ENCODE peak calls at places on chromosomes 5 and 9, in four cellular contexts. S is K562, H is osteoblast, A is heart left ventricle. M is an unnamed sample.

GRCh38 chr5:59275537-59276276 is 617.8 kb downstream of the PDE4D start:
- DNase-seq in S (no peak), H (peak; percentile 4), A (peak; percentile 51), M (no peak)

GRCh38 chr9:134895849-134896833 is 15.5 kb downstream of the FCN2 start:
- DNase-seq in H (peak; percentile 75), A (peak; percentile 73), S (no peak), M (no peak)

GRCh38 chr5:151617383-151617840 is 26.3 kb upstream of the FAT2 start:
- DNase-seq in S (no peak), A (no peak), H (no peak), M (no peak)

GRCh38 chr9:71001780-71002386 is 119.5 kb downstream of the TRPM3 start:
- DNase-seq in H (no peak), S (peak; percentile 7), A (no peak), M (no peak)

GRCh38 chr5:125298711-125299379 is 552.4 kb upstream of the ZNF608 start:
- DNase-seq in S (no peak), A (no peak), H (no peak), M (no peak)

GRCh38 chr5:153777681-153778080 is 261.0 kb downstream of the FAM114A2 start:
- DNase-seq in A (no peak), H (no peak), S (no peak), M (no peak)

GRCh38 chr9:98075332-98075805 is 18.8 kb downstream of the NANS start:
- DNase-seq in H (peak; percentile 95), S (no peak), A (no peak), M (no peak)

GRCh38 chr5:82185842-82186241 is 92.3 kb downstream of the RPS23 start:
- DNase-seq in S (no peak), A (no peak), H (no peak), M (no peak)

GRCh38 chr5:757346-757930 is 27.1 kb downstream of the ZDHHC11B start:
- DNase-seq in H (peak; percentile 52), A (no peak), S (no peak), M (no peak)

GRCh38 chr5:128413356-128413755 is 124.7 kb downstream of the FBN2 start:
- DNase-seq in S (no peak), A (no peak), H (no peak), M (no peak)

GRCh38 chr9:37026085-37026935 is 7.8 kb downstream of the PAX5 start:
- DNase-seq in S (no peak), H (peak; percentile 79), A (no peak), M (no peak)

GRCh38 chr5:92401492-92401891 is 1018.4 kb upstream of the ARRDC3 start:
- DNase-seq in A (no peak), S (no peak), H (no peak), M (no peak)

GRCh38 chr5:65986050-65986451 is 59.7 kb downstream of the ERBIN start:
- DNase-seq in H (peak; percentile 91), A (no peak), S (no peak), M (no peak)

GRCh38 chr5:150085950-150086715 is at the start of gene CSF1R:
- DNase-seq in A (no peak), H (no peak), S (no peak), M (no peak)

GRCh38 chr5:40410939-40411635 is 268.6 kb upstream of the PTGER4 start:
- DNase-seq in S (no peak), H (no peak), A (no peak), M (no peak)

GRCh38 chr5:156912869-156913268 is 50.2 kb downstream of the TIMD4 start:
- DNase-seq in S (no peak), H (no peak), A (no peak), M (no peak)

GRCh38 chr5:56640763-56641406 is 174.5 kb upstream of the MAP3K1 start:
- DNase-seq in S (no peak), A (peak; percentile 35), H (no peak), M (no peak)

GRCh38 chr5:132388244-132389050 is 18.9 kb downstream of the SLC22A5 start:
- DNase-seq in S (no peak), H (no peak), A (peak; percentile 55), M (no peak)

GRCh38 chr9:5568868-5569267 is 58.5 kb downstream of the PDCD1LG2 start:
- DNase-seq in H (no peak), S (no peak), A (no peak), M (no peak)

GRCh38 chr9:76759726-76760125 is 4.5 kb upstream of the PCA3 start:
- DNase-seq in A (no peak), S (no peak), H (no peak), M (no peak)

GRCh38 chr9:68627594-68627993 is 77.4 kb upstream of the PIP5K1B start:
- DNase-seq in S (no peak), H (no peak), A (no peak), M (no peak)

GRCh38 chr9:81825831-81826540 is 102.2 kb upstream of the SPATA31D4 start:
- DNase-seq in H (peak; percentile 75), S (no peak), A (no peak), M (no peak)

GRCh38 chr5:178392998-178393397 is 160.4 kb upstream of the PHYKPL start:
- DNase-seq in S (no peak), A (no peak), H (peak; percentile 44), M (no peak)

GRCh38 chr9:120892177-120892747 is 15.3 kb upstream of the PHF19 start:
- DNase-seq in H (no peak), S (peak; percentile 33), A (no peak), M (no peak)
- H3K4me1 ChIP-seq in H (peaks cover 7% of the 10 kb centered on the region), S (peaks cover 50% of the 10 kb centered on the region), A (peaks cover 15% of the 10 kb centered on the region), M (peaks cover 11% of the 10 kb centered on the region)

GRCh38 chr5:117204404-117204803 is 629.8 kb upstream of the SEMA6A start:
- DNase-seq in H (no peak), A (no peak), S (no peak), M (no peak)
- H3K4me1 ChIP-seq in H (no peaks in the 10 kb centered on the region), A (no peaks in the 10 kb centered on the region), S (no peaks in the 10 kb centered on the region), M (no peaks in the 10 kb centered on the region)

GRCh38 chr5:76545184-76545583 is 78.0 kb downstream of the F2RL2 start:
- DNase-seq in H (no peak), S (no peak), A (no peak), M (no peak)
- H3K4me1 ChIP-seq in H (no peaks in the 10 kb centered on the region), S (peaks cover 45% of the 10 kb centered on the region), A (no peaks in the 10 kb centered on the region), M (no peaks in the 10 kb centered on the region)

GRCh38 chr9:131099088-131099611 is 2.8 kb downstream of the AIF1L start:
- DNase-seq in A (no peak), H (peak; percentile 76), S (peak; percentile 84), M (no peak)
- H3K4me1 ChIP-seq in A (peaks cover 43% of the 10 kb centered on the region), H (no peaks in the 10 kb centered on the region), S (peaks cover 35% of the 10 kb centered on the region), M (peaks cover 2% of the 10 kb centered on the region)

GRCh38 chr5:143055596-143056330 is 285.6 kb downstream of the ARHGAP26 start:
- DNase-seq in H (no peak), S (no peak), A (no peak), M (no peak)

GRCh38 chr5:143056331-143056689 is 286.1 kb downstream of the ARHGAP26 start:
- DNase-seq in S (no peak), H (no peak), A (no peak), M (no peak)

GRCh38 chr5:143052967-143053682 is 282.9 kb downstream of the ARHGAP26 start:
- DNase-seq in S (no peak), H (no peak), A (no peak), M (no peak)

GRCh38 chr5:143053780-143054179 is 283.6 kb downstream of the ARHGAP26 start:
- DNase-seq in A (no peak), S (no peak), H (no peak), M (no peak)

DNA sequence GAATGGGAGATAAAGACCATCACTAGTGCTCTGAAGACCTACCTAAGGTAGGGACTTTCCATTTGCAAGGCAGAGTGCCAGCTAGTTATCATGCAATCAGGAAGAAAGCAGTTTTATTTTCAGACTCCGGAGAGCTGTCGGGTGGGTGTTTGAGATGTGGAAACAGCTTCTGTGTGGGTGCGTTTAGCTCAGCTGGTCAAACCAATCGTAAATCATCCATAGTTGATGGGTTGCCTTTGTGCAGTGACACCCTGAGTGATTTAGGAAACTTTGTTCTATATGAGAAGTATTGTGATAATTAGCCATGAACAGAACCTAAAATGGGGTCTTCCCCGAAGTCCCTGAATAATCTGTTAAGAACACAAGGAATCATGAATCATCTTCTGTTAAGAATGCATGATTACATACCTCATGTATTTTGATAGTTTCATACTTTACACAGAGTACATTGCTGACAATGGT is 284.3 kb downstream of the ARHGAP26 start:
- DNase-seq in S (no peak), A (no peak), H (no peak), M (no peak)
- H3K4me1 ChIP-seq in S (peaks cover 24% of the 10 kb centered on the region), A (peaks cover 39% of the 10 kb centered on the region), H (peaks cover 52% of the 10 kb centered on the region), M (peaks cover 11% of the 10 kb centered on the region)

DNA sequence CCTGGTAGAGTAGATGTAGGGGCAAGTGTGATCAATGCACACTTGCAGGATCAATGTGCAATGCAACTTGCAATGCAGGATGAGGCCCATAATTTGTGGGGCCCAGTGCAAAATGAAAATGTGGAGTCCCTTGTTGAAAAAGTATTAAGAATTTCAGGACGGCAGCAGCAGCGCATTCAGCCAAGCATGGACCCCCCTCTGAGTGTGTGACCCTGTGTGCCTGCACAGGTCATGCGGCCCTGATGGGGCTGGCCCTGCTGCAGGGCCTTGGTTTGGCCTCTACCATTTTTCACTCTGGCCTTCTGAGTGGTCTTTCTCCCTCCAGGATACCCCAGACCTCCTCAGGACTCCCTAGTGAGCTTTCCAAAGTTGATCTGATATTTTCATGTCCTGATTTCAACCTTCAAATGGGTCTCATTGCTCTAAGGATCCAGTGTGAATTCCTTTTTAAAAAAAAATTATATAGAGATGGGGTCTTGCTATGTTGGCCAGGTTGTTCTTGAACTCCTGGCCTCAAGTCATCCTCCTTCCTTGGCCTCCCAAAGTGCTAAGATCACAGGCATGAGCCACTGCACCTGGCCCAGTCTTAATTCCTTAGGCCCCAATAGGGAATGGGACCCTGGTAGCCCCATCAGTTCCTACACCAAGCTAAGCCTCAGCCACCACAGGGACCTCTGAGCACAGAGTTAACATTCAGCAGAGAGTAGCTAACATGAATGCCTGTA is 4.3 kb downstream of the ERGIC1 start:
- DNase-seq in S (no peak), A (no peak), H (no peak), M (no peak)
- H3K4me1 ChIP-seq in S (peaks cover 3% of the 10 kb centered on the region), A (peaks cover 46% of the 10 kb centered on the region), H (peaks cover 20% of the 10 kb centered on the region), M (peaks cover 34% of the 10 kb centered on the region)

GRCh38 chr5:16914584-16914983 is 21.5 kb downstream of the MYO10 start:
- DNase-seq in H (no peak), S (no peak), A (no peak), M (no peak)
- H3K4me1 ChIP-seq in H (peaks cover 44% of the 10 kb centered on the region), S (no peaks in the 10 kb centered on the region), A (no peaks in the 10 kb centered on the region), M (no peaks in the 10 kb centered on the region)

DNA sequence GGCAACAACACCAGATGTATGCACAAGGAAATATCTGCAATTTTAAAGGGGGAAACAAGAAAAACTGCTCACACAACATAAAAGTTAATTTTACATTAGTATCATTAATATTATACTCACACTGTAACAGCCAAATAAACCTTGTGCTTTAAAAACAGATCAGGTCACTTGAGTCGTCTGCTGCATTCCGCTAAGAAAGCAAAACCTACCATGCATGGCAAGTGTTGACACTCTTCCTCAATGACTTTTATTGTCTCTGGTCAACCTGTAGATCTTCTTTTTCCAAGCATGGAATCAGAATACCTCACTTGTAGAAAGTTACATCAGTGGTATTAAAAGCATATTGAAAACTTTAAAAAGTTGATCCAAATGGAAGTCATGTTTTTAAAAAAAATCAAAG is 246.1 kb downstream of the BNC2 start:
- DNase-seq in S (no peak), H (no peak), A (no peak), M (no peak)
- H3K4me1 ChIP-seq in S (no peaks in the 10 kb centered on the region), H (peaks cover 56% of the 10 kb centered on the region), A (peaks cover 32% of the 10 kb centered on the region), M (peaks cover 52% of the 10 kb centered on the region)

M was measured in thoracic aorta.